ENCODE peak calls at places on chromosomes 5 and 9, in six cellular contexts. One of them, this sample, is unnamed.

GRCh38 chr9:34086889-34087288 is 38.2 kb upstream of the UBAP2 start:
- DNase-seq in left ventricle myocardium inferior: no peak
- DNase-seq in upper lobe of left lung: no peak
- DNase-seq in mesothelial cell of epicardium: no peak
- DNase-seq in left lung: no peak
- DNase-seq in lung: no peak
- DNase-seq in this sample: no peak

GRCh38 chr5:78467744-78468357 is 107.4 kb downstream of the SCAMP1 start:
- DNase-seq in left ventricle myocardium inferior: no peak
- DNase-seq in upper lobe of left lung: no peak
- DNase-seq in mesothelial cell of epicardium: no peak
- DNase-seq in left lung: no peak
- DNase-seq in lung: no peak
- DNase-seq in this sample: no peak

GRCh38 chr9:115997923-115998322 is 155.7 kb upstream of the PAPPA start:
- DNase-seq in left ventricle myocardium inferior: no peak
- DNase-seq in upper lobe of left lung: no peak
- DNase-seq in mesothelial cell of epicardium: no peak
- DNase-seq in left lung: no peak
- DNase-seq in lung: no peak
- DNase-seq in this sample: no peak

GRCh38 chr5:159725475-159725874 is 190.8 kb upstream of the ADRA1B start:
- DNase-seq in left ventricle myocardium inferior: no peak
- DNase-seq in upper lobe of left lung: no peak
- DNase-seq in mesothelial cell of epicardium: no peak
- DNase-seq in left lung: no peak
- DNase-seq in lung: no peak
- DNase-seq in this sample: no peak

GRCh38 chr9:15831384-15831783 is 278.5 kb downstream of the CCDC171 start:
- DNase-seq in left ventricle myocardium inferior: no peak
- DNase-seq in upper lobe of left lung: no peak
- DNase-seq in mesothelial cell of epicardium: no peak
- DNase-seq in left lung: no peak
- DNase-seq in lung: no peak
- DNase-seq in this sample: no peak

GRCh38 chr9:96299823-96300222 is 2.2 kb downstream of the HSD17B3 start:
- DNase-seq in left ventricle myocardium inferior: no peak
- DNase-seq in upper lobe of left lung: no peak
- DNase-seq in mesothelial cell of epicardium: no peak
- DNase-seq in left lung: no peak
- DNase-seq in lung: no peak
- DNase-seq in this sample: no peak

GRCh38 chr5:66779535-66779934 is 183.3 kb downstream of the MAST4 start:
- DNase-seq in left ventricle myocardium inferior: no peak
- DNase-seq in upper lobe of left lung: no peak
- DNase-seq in mesothelial cell of epicardium: no peak
- DNase-seq in left lung: no peak
- DNase-seq in lung: no peak
- DNase-seq in this sample: no peak

GRCh38 chr5:72959257-72959656 is 3.4 kb downstream of the FCHO2 start:
- DNase-seq in left ventricle myocardium inferior: no peak
- DNase-seq in upper lobe of left lung: no peak
- DNase-seq in mesothelial cell of epicardium: no peak
- DNase-seq in left lung: no peak
- DNase-seq in lung: no peak
- DNase-seq in this sample: no peak

GRCh38 chr9:133539434-133539833 is 4.9 kb downstream of the ADAMTSL2 start:
- DNase-seq in left ventricle myocardium inferior: peak
- DNase-seq in upper lobe of left lung: peak
- DNase-seq in mesothelial cell of epicardium: no peak
- DNase-seq in left lung: no peak
- DNase-seq in lung: no peak
- DNase-seq in this sample: no peak

GRCh38 chr9:109156705-109157104 is 10.3 kb downstream of the FRRS1L start:
- DNase-seq in left ventricle myocardium inferior: no peak
- DNase-seq in upper lobe of left lung: no peak
- DNase-seq in mesothelial cell of epicardium: no peak
- DNase-seq in left lung: no peak
- DNase-seq in lung: no peak
- DNase-seq in this sample: no peak

GRCh38 chr5:143521891-143522290 is 118.4 kb upstream of the NR3C1 start:
- DNase-seq in left ventricle myocardium inferior: no peak
- DNase-seq in upper lobe of left lung: no peak
- DNase-seq in mesothelial cell of epicardium: no peak
- DNase-seq in left lung: no peak
- DNase-seq in lung: no peak
- DNase-seq in this sample: no peak

GRCh38 chr5:143931986-143932385 is 120.0 kb downstream of the HMHB1 start:
- DNase-seq in left ventricle myocardium inferior: no peak
- DNase-seq in upper lobe of left lung: no peak
- DNase-seq in mesothelial cell of epicardium: no peak
- DNase-seq in left lung: no peak
- DNase-seq in lung: no peak
- DNase-seq in this sample: no peak

GRCh38 chr9:19229725-19230355 is 653 bp upstream of the DENND4C start:
- DNase-seq in left ventricle myocardium inferior: peak
- DNase-seq in upper lobe of left lung: peak
- DNase-seq in mesothelial cell of epicardium: peak
- DNase-seq in left lung: no peak
- DNase-seq in lung: no peak
- DNase-seq in this sample: peak

GRCh38 chr9:93061791-93062299 is 3.3 kb downstream of the SUSD3 start:
- DNase-seq in left ventricle myocardium inferior: no peak
- DNase-seq in upper lobe of left lung: no peak
- DNase-seq in mesothelial cell of epicardium: no peak
- DNase-seq in left lung: no peak
- DNase-seq in lung: no peak
- DNase-seq in this sample: no peak
- TF ChIP-seq CTCF in left ventricle myocardium inferior: no peak
- TF ChIP-seq CTCF in upper lobe of left lung: no peak
- TF ChIP-seq CTCF in mesothelial cell of epicardium: no peak
- TF ChIP-seq CTCF in left lung: no peak
- TF ChIP-seq CTCF in lung: no peak
- TF ChIP-seq CTCF in this sample: no peak

GRCh38 chr5:181243020-181243520 is 636 bp downstream of the RACK1 start:
- DNase-seq in left ventricle myocardium inferior: no peak
- DNase-seq in upper lobe of left lung: no peak
- DNase-seq in mesothelial cell of epicardium: no peak
- DNase-seq in left lung: no peak
- DNase-seq in lung: no peak
- DNase-seq in this sample: no peak

GRCh38 chr5:181242031-181242451 is 1.7 kb downstream of the RACK1 start:
- DNase-seq in left ventricle myocardium inferior: no peak
- DNase-seq in upper lobe of left lung: no peak
- DNase-seq in mesothelial cell of epicardium: no peak
- DNase-seq in left lung: no peak
- DNase-seq in lung: no peak
- DNase-seq in this sample: no peak

GRCh38 chr5:181243521-181244307 is at the start of gene RACK1:
- DNase-seq in left ventricle myocardium inferior: peak
- DNase-seq in upper lobe of left lung: peak
- DNase-seq in mesothelial cell of epicardium: peak
- DNase-seq in left lung: peak
- DNase-seq in lung: peak
- DNase-seq in this sample: peak

GRCh38 chr5:181239062-181239663 is 4.5 kb downstream of the RACK1 start:
- DNase-seq in left ventricle myocardium inferior: no peak
- DNase-seq in upper lobe of left lung: no peak
- DNase-seq in mesothelial cell of epicardium: no peak
- DNase-seq in left lung: no peak
- DNase-seq in lung: no peak
- DNase-seq in this sample: no peak

DNA sequence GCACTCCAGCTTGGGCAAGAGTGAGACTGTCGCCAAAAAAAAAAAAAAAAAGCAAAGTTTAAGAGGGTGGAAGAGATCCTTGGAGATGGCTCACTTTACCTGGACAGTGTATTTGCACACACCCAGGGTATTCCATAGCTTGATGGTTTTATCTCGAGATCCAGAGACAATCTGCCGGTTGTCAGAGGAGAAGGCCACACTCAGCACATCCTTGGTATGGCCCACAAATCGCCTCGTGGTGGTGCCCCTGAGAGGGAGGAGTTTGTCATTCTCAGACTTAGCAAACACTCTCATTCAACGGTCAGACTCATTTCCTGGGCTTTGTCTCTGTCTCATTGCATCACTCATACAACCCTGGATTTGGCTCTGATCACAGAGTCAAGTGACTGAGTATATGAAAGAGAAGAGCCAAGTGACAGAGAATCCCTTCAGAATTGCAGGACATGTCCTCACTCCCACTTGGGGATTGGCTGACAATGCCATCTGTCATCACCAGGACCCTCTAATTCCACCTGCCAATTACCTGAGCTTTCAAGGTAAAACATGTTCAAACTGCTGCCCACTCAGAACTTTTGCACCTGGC is 2.2 kb downstream of the RACK1 start:
- DNase-seq in left ventricle myocardium inferior: no peak
- DNase-seq in upper lobe of left lung: no peak
- DNase-seq in mesothelial cell of epicardium: no peak
- DNase-seq in left lung: no peak
- DNase-seq in lung: no peak
- DNase-seq in this sample: no peak
- TF ChIP-seq CTCF in left ventricle myocardium inferior: no peak
- TF ChIP-seq CTCF in upper lobe of left lung: no peak
- TF ChIP-seq CTCF in mesothelial cell of epicardium: no peak
- TF ChIP-seq CTCF in left lung: no peak
- TF ChIP-seq CTCF in lung: no peak
- TF ChIP-seq CTCF in this sample: no peak

GRCh38 chr5:167561796-167562195 is 729.6 kb upstream of the WWC1 start:
- DNase-seq in left ventricle myocardium inferior: no peak
- DNase-seq in upper lobe of left lung: no peak
- DNase-seq in mesothelial cell of epicardium: no peak
- DNase-seq in left lung: no peak
- DNase-seq in lung: no peak
- DNase-seq in this sample: no peak

GRCh38 chr5:167570431-167570830 is 721.0 kb upstream of the WWC1 start:
- DNase-seq in left ventricle myocardium inferior: no peak
- DNase-seq in upper lobe of left lung: no peak
- DNase-seq in mesothelial cell of epicardium: no peak
- DNase-seq in left lung: no peak
- DNase-seq in lung: no peak
- DNase-seq in this sample: no peak

DNA sequence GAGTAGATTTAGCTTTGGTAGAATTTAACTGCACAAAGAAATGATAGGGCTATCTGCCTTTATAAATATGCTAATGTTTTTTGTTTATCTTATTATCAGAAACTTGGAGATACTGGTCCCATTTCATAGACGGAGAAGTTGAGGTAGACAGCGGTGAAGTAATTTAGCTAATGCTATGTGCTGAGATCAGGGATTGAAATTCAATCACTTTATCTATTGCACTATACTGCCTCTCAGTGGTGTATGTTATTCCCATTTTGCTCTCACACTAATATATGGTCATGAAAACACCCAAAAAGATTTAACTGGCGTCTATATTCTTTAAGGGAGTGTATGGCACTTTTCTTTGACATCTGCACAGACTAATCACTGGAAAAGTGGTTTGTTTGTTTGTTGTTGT is 725.9 kb upstream of the WWC1 start:
- DNase-seq in left ventricle myocardium inferior: no peak
- DNase-seq in upper lobe of left lung: no peak
- DNase-seq in mesothelial cell of epicardium: no peak
- DNase-seq in left lung: no peak
- DNase-seq in lung: no peak
- DNase-seq in this sample: no peak
- TF ChIP-seq CTCF in left ventricle myocardium inferior: peak
- TF ChIP-seq CTCF in upper lobe of left lung: no peak
- TF ChIP-seq CTCF in mesothelial cell of epicardium: no peak
- TF ChIP-seq CTCF in left lung: no peak
- TF ChIP-seq CTCF in lung: no peak
- TF ChIP-seq CTCF in this sample: no peak

DNA sequence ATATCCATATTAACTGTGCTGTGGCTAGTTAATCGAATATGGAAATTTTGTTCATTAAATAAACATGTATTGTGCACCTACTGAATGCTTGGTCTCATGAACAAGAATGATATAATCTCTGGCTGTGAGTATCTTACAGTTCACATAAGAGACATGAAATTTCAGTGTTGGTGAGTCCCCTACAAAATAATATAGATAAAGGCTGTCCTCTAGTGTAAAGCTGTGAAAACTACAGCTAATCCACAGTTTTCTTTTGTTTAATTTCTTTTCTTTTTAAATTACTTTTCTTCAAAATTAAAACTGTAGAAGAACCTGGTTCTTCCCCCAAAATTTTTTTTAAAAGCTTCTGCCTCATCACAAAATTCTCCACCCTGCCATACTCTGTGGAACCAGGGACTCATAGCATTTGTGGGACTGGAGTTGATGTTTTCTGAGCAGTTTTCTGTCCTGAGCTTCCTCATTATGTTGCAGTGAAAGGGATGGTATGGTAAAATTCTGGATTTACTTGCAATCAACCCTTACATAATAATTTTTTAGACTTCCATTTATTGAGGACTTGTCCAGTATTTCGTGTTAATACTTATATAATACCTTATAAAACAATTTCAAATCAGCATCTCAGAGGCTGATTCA is 135.0 kb downstream of the STK32A start:
- DNase-seq in left ventricle myocardium inferior: no peak
- DNase-seq in upper lobe of left lung: no peak
- DNase-seq in mesothelial cell of epicardium: no peak
- DNase-seq in left lung: no peak
- DNase-seq in lung: no peak
- DNase-seq in this sample: no peak
- TF ChIP-seq CTCF in left ventricle myocardium inferior: peak
- TF ChIP-seq CTCF in upper lobe of left lung: peak
- TF ChIP-seq CTCF in mesothelial cell of epicardium: no peak
- TF ChIP-seq CTCF in left lung: no peak
- TF ChIP-seq CTCF in lung: peak
- TF ChIP-seq CTCF in this sample: no peak

GRCh38 chr5:63962345-63962744 is at the start of gene HTR1A:
- DNase-seq in left ventricle myocardium inferior: no peak
- DNase-seq in upper lobe of left lung: no peak
- DNase-seq in mesothelial cell of epicardium: no peak
- DNase-seq in left lung: no peak
- DNase-seq in lung: no peak
- DNase-seq in this sample: no peak

GRCh38 chr5:63959177-63959982 is 2.9 kb downstream of the HTR1A start:
- DNase-seq in left ventricle myocardium inferior: no peak
- DNase-seq in upper lobe of left lung: no peak
- DNase-seq in mesothelial cell of epicardium: no peak
- DNase-seq in left lung: peak
- DNase-seq in lung: no peak
- DNase-seq in this sample: no peak

GRCh38 chr5:63961598-63962161 is 565 bp downstream of the HTR1A start:
- DNase-seq in left ventricle myocardium inferior: no peak
- DNase-seq in upper lobe of left lung: no peak
- DNase-seq in mesothelial cell of epicardium: no peak
- DNase-seq in left lung: no peak
- DNase-seq in lung: no peak
- DNase-seq in this sample: no peak

GRCh38 chr5:63961125-63961597 is 1.1 kb downstream of the HTR1A start:
- DNase-seq in left ventricle myocardium inferior: no peak
- DNase-seq in upper lobe of left lung: no peak
- DNase-seq in mesothelial cell of epicardium: no peak
- DNase-seq in left lung: no peak
- DNase-seq in lung: no peak
- DNase-seq in this sample: no peak

GRCh38 chr5:63960646-63961045 is 1.6 kb downstream of the HTR1A start:
- DNase-seq in left ventricle myocardium inferior: no peak
- DNase-seq in upper lobe of left lung: no peak
- DNase-seq in mesothelial cell of epicardium: no peak
- DNase-seq in left lung: no peak
- DNase-seq in lung: no peak
- DNase-seq in this sample: no peak
- TF ChIP-seq CTCF in left ventricle myocardium inferior: no peak
- TF ChIP-seq CTCF in upper lobe of left lung: no peak
- TF ChIP-seq CTCF in mesothelial cell of epicardium: no peak
- TF ChIP-seq CTCF in left lung: no peak
- TF ChIP-seq CTCF in lung: no peak
- TF ChIP-seq CTCF in this sample: no peak